ENCODE peak calls at places on chromosomes 3 and 15, in nine cellular contexts. W is SK-N-SH, P is A549, F is GM12878, M is HCT116, B is Panc1, Q is HL-60, R is K562, Z is HepG2. N is an unnamed sample.

GRCh38 chr3:170277833-170278586 is 55.8 kb downstream of the PRKCI start:
- DNase-seq in R (no peak), Q (no peak), P (no peak), Z (no peak), W (no peak), B (no peak), M (no peak), F (no peak), N (no peak)

GRCh38 chr3:28053759-28054158 is 187.7 kb upstream of the CMC1 start:
- DNase-seq in Q (no peak), M (peak), P (peak), F (no peak), Z (no peak), B (peak), R (no peak), W (no peak), N (no peak)

GRCh38 chr3:97736928-97737327 is 27.6 kb upstream of the ARL6 start:
- DNase-seq in Q (no peak), M (no peak), B (no peak), W (no peak), F (no peak), R (no peak), Z (no peak), P (no peak), N (no peak)

GRCh38 chr15:74240002-74240568 is 4.0 kb downstream of the CCDC33 start:
- DNase-seq in B (peak), M (peak), F (no peak), Z (peak), P (peak), W (peak), Q (no peak), R (no peak), N (peak)

GRCh38 chr3:175426805-175427204 is 567.7 kb downstream of the NAALADL2 start:
- DNase-seq in M (no peak), Q (no peak), B (no peak), Z (no peak), R (no peak), P (no peak), F (no peak), W (no peak), N (no peak)

GRCh38 chr3:192928720-192929119 is 11.1 kb upstream of the MB21D2 start:
- DNase-seq in W (no peak), B (no peak), P (no peak), M (no peak), Z (no peak), F (no peak), R (no peak), Q (no peak), N (no peak)

GRCh38 chr3:126446791-126447190 is 28.9 kb downstream of the ZXDC start:
- DNase-seq in M (no peak), B (no peak), R (no peak), W (no peak), Z (no peak), P (no peak), Q (no peak), F (no peak), N (peak)

GRCh38 chr3:134029256-134029733 is 430 bp downstream of the SLCO2A1 start:
- DNase-seq in F (no peak), B (no peak), P (no peak), M (no peak), Z (no peak), R (no peak), Q (no peak), W (peak), N (peak)

GRCh38 chr3:129794319-129795201 is 99.0 kb downstream of the TMCC1 start:
- DNase-seq in Q (peak), B (peak), F (no peak), W (peak), M (peak), P (peak), Z (peak), R (peak), N (peak)

GRCh38 chr15:23073890-23074631 is 34.7 kb upstream of the TUBGCP5 start:
- DNase-seq in Q (peak), W (no peak), P (no peak), F (no peak), R (no peak), B (no peak), Z (no peak), M (no peak), N (no peak)

GRCh38 chr15:81111018-81111417 is 23.1 kb upstream of the CFAP161 start:
- DNase-seq in W (no peak), B (no peak), R (no peak), M (no peak), Z (no peak), F (no peak), Q (no peak), P (no peak), N (no peak)

GRCh38 chr3:127289646-127290575 is 2.1 kb upstream of the PRR20G start:
- DNase-seq in P (no peak), Z (no peak), W (no peak), F (no peak), B (no peak), Q (no peak), R (no peak), M (no peak), N (no peak)

GRCh38 chr3:24155291-24155690 is 210.2 kb downstream of the NR1D2 start:
- DNase-seq in W (no peak), B (no peak), F (no peak), Z (no peak), M (no peak), R (no peak), P (no peak), Q (no peak), N (no peak)

GRCh38 chr3:99575683-99576082 is 62.7 kb upstream of the COL8A1 start:
- DNase-seq in B (no peak), Z (no peak), P (no peak), W (no peak), Q (no peak), M (no peak), R (no peak), F (no peak), N (no peak)

GRCh38 chr15:22868928-22869327 is 30.5 kb downstream of the NIPA2 start:
- DNase-seq in R (no peak), P (no peak), W (no peak), B (no peak), M (no peak), Z (no peak), Q (no peak), F (no peak), N (no peak)

GRCh38 chr15:94972314-94972713 is 741.0 kb downstream of the MCTP2 start:
- DNase-seq in Q (no peak), Z (no peak), P (no peak), B (no peak), M (no peak), W (no peak), F (no peak), R (no peak), N (peak)

GRCh38 chr3:140447136-140447535 is 230.7 kb upstream of the TRIM42 start:
- DNase-seq in Z (no peak), F (no peak), B (no peak), R (no peak), W (no peak), M (no peak), P (no peak), Q (no peak), N (no peak)

GRCh38 chr3:132554437-132554836 is 42.6 kb upstream of the ACKR4 start:
- DNase-seq in B (no peak), R (no peak), F (no peak), P (no peak), Z (peak), M (no peak), Q (no peak), W (no peak), N (no peak)

GRCh38 chr15:76333720-76334437 is 2.7 kb upstream of the ISL2 start:
- DNase-seq in W (peak), B (no peak), R (peak), P (peak), Z (peak), M (no peak), Q (peak), F (no peak), N (peak)

GRCh38 chr3:135907422-135908165 is 57.9 kb upstream of the PPP2R3A start:
- DNase-seq in M (no peak), P (no peak), B (no peak), Q (no peak), Z (no peak), R (no peak), W (no peak), F (no peak), N (no peak)

GRCh38 chr3:17841190-17841828 is 98.9 kb upstream of the TBC1D5 start:
- DNase-seq in M (peak), W (peak), B (peak), Z (peak), F (peak), R (peak), Q (peak), P (peak), N (peak)

GRCh38 chr15:64426845-64427465 is 33.4 kb upstream of the ZNF609 start:
- DNase-seq in Z (peak), W (no peak), F (no peak), R (no peak), M (peak), B (peak), P (no peak), Q (no peak), N (peak)

DNA sequence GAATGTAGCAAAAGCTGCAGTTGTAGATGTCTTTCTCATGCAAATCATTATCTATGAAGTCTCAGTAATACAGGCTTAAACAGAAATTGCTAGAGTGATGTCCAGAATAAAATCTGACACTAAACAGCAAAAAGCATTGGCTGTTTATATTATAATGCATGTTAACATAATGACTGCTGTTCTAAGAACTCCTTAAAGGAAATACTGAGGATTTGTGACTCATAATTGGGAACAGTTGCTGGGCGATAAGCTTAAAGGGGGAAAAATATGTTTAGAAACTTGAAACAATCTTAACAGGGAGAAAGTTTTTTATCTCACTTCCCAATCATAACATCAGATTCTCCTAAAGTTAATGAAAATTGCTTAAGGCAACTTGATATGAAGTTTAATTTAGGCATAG is 17.5 kb downstream of the TIPARP start:
- DNase-seq in F (no peak), M (no peak), B (no peak), Q (no peak), W (no peak), R (no peak), P (no peak), Z (no peak), N (no peak)
- TF ChIP-seq REST in F (no peak), M (no peak), B (no peak), Q (no peak), W (no peak), R (no peak), P (no peak), Z (no peak), N (no peak)

GRCh38 chr3:151460240-151460639 is 621 bp downstream of the IGSF10 start:
- DNase-seq in R (no peak), W (no peak), Z (no peak), Q (no peak), F (no peak), B (no peak), P (no peak), M (no peak), N (no peak)

GRCh38 chr3:151456065-151456464 is 4.8 kb downstream of the IGSF10 start:
- DNase-seq in W (no peak), M (no peak), F (no peak), Q (no peak), P (no peak), B (no peak), R (no peak), Z (no peak), N (no peak)

GRCh38 chr3:151462278-151462779 is 1.5 kb upstream of the IGSF10 start:
- DNase-seq in Z (no peak), P (no peak), Q (no peak), R (no peak), B (no peak), F (no peak), M (no peak), W (no peak), N (no peak)

GRCh38 chr3:151459360-151459759 is 1.5 kb downstream of the IGSF10 start:
- DNase-seq in W (no peak), F (no peak), R (no peak), B (no peak), P (no peak), Q (no peak), M (no peak), Z (no peak), N (no peak)

DNA sequence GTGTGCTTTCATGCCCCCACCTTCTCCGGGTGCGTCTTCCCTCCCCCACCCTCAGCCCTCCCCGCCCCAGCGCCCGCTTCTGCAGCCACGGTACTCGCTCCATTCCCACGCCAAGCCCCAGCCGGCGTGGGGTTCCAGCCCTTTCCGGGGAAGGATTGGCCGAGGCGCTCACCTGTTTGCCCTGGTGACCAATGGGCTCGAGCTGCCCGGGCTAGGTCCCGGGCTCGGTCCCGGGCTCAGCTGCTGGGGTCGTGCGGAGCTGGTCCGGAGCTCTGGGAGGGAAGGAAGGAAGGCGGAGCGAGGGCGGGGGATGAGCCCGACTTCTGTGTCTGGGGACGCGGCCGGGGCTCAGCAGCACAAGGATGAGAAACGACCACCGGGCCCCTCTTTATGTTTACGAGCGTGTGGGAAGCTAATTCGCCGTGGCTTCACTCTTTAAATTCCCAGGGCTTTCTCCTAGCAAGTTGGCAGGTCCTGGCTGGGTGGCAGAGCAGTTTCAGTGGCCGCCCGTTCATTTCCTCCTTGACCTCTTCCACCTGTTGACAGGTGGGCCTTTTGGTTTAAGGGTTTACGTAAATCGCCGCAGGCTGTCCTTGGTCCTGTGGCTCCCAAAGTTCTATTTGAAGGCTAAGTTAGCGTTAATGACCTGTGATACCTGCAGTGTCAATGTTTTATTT is at the start of gene IGSF10:
- DNase-seq in M (no peak), R (peak), F (no peak), Z (no peak), B (no peak), W (peak), P (peak), Q (no peak), N (peak)
- TF ChIP-seq REST in M (no peak), R (no peak), F (no peak), Z (no peak), B (no peak), W (no peak), P (no peak), Q (no peak), N (peak)

DNA sequence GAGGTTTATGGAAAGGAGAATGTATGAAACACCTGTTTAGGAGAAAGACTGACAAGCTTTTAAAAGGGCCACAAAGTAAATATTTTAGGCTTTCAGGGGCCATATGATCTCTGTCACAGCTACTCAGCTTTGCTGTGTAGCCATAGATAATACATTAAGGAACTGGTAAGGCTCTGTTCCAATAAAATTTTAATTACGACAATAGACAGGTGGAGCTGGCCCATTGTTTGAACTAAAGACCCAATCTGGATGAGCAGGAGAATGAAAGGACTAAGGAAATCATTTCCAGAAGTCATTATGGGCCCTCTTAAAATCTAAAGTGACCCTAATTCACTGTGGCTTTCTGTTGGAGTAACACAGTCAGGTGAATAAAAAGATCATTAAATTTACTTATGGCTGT is 48.5 kb upstream of the SLC12A8 start:
- DNase-seq in F (no peak), M (no peak), B (no peak), Z (no peak), R (no peak), P (no peak), W (no peak), Q (no peak), N (no peak)
- TF ChIP-seq REST in F (no peak), M (no peak), B (no peak), Z (no peak), R (no peak), P (no peak), W (no peak), Q (no peak), N (no peak)

GRCh38 chr3:71026634-71027578 is 556.6 kb downstream of the FOXP1 start:
- DNase-seq in P (no peak), Q (peak), F (no peak), Z (peak), M (no peak), B (peak), W (no peak), R (no peak), N (no peak)
- TF ChIP-seq REST in P (no peak), Q (no peak), F (no peak), Z (no peak), M (no peak), B (no peak), W (no peak), R (no peak), N (no peak)

DNA sequence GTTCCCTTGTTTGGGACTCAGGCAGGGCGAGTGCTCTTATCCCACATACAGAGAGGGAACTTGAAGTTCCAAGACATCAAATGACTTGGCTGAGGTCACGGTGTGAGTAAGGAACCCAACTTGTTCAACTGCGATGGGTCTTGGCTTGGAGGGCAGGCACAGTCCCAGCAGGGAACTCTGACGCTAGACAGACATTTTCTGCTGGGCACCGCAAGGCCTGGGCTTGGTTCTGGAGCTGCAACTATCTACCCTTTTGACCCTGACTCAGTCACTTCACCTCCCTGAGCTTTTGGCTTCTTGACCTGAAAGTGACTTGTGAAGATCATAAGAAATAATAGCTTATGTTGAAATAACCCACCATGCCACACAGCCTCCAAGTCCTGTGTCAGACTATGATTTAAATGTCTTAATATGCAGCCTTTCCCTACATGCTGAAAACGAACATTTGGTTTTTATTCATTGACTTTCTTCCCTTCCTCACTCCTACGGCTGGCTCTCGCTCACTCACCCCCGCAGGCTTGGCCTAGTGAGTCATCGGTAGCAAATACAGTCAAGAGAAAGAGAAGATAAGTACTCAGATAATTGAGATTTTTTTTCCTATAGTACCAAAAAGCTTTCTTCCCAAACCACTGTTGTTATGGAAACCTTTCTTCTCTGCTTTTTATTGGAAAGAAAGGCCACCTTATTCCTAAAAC is 178.5 kb downstream of the ATP10A start:
- DNase-seq in Z (no peak), F (no peak), Q (no peak), W (no peak), R (no peak), B (no peak), P (no peak), M (no peak), N (no peak)
- TF ChIP-seq REST in Z (no peak), F (no peak), Q (no peak), W (no peak), R (no peak), B (no peak), P (no peak), M (no peak), N (no peak)

GRCh38 chr3:46929324-46929723 is 47.2 kb downstream of the CCDC12 start:
- DNase-seq in P (no peak), Z (no peak), R (no peak), F (no peak), B (no peak), W (no peak), M (no peak), Q (peak), N (no peak)
- TF ChIP-seq REST in P (no peak), Z (no peak), R (no peak), F (no peak), B (no peak), W (no peak), M (no peak), Q (no peak), N (no peak)